ENCODE peak calls at places on chromosomes 3 and 15, in four cellular contexts. One of them, this sample, is unnamed.

GRCh38 chr15:90187257-90187868 is 13.8 kb upstream of the SEMA4B start:
- DNase-seq in HepG2: no peak
- DNase-seq in lower lobe of right lung: no peak
- DNase-seq in osteoblast: peak
- DNase-seq in this sample: peak

GRCh38 chr3:186365202-186365974 is 3.4 kb upstream of the DGKG start:
- DNase-seq in lower lobe of right lung: no peak
- DNase-seq in osteoblast: peak
- DNase-seq in HepG2: no peak
- DNase-seq in this sample: no peak

GRCh38 chr3:150956376-150956775 is 16.2 kb downstream of the CLRN1 start:
- DNase-seq in lower lobe of right lung: no peak
- DNase-seq in HepG2: no peak
- DNase-seq in osteoblast: no peak
- DNase-seq in this sample: no peak

GRCh38 chr3:52280046-52280445 is 1.6 kb upstream of the WDR82 start:
- DNase-seq in osteoblast: no peak
- DNase-seq in lower lobe of right lung: no peak
- DNase-seq in HepG2: no peak
- DNase-seq in this sample: no peak

GRCh38 chr15:57251308-57251707 is 125.0 kb upstream of the CGNL1 start:
- DNase-seq in HepG2: no peak
- DNase-seq in lower lobe of right lung: no peak
- DNase-seq in osteoblast: no peak
- DNase-seq in this sample: no peak

GRCh38 chr15:38864827-38865604 is 300.4 kb upstream of the RASGRP1 start:
- DNase-seq in osteoblast: no peak
- DNase-seq in lower lobe of right lung: no peak
- DNase-seq in HepG2: no peak
- DNase-seq in this sample: peak

GRCh38 chr3:179450901-179451334 is 352 bp downstream of the GNB4 start:
- DNase-seq in HepG2: no peak
- DNase-seq in osteoblast: peak
- DNase-seq in lower lobe of right lung: no peak
- DNase-seq in this sample: peak

GRCh38 chr3:11367116-11367781 is 95.1 kb downstream of the ATG7 start:
- DNase-seq in lower lobe of right lung: no peak
- DNase-seq in HepG2: peak
- DNase-seq in osteoblast: no peak
- DNase-seq in this sample: peak

GRCh38 chr3:158991146-158991705 is 189.4 kb downstream of the MFSD1 start:
- DNase-seq in osteoblast: no peak
- DNase-seq in HepG2: no peak
- DNase-seq in lower lobe of right lung: peak
- DNase-seq in this sample: no peak

GRCh38 chr3:141370065-141370533 is 1.8 kb downstream of the ZBTB38 start:
- DNase-seq in lower lobe of right lung: no peak
- DNase-seq in osteoblast: peak
- DNase-seq in HepG2: peak
- DNase-seq in this sample: peak

GRCh38 chr15:58447244-58448010 is 15.6 kb downstream of the LIPC start:
- DNase-seq in osteoblast: peak
- DNase-seq in HepG2: no peak
- DNase-seq in lower lobe of right lung: no peak
- DNase-seq in this sample: no peak

GRCh38 chr15:71649894-71650293 is 160.5 kb upstream of the NR2E3 start:
- DNase-seq in HepG2: no peak
- DNase-seq in lower lobe of right lung: no peak
- DNase-seq in osteoblast: no peak
- DNase-seq in this sample: no peak

GRCh38 chr3:136134091-136134490 is 62.0 kb downstream of the MSL2 start:
- DNase-seq in HepG2: no peak
- DNase-seq in osteoblast: no peak
- DNase-seq in lower lobe of right lung: no peak
- DNase-seq in this sample: no peak

GRCh38 chr15:88470625-88471372 is 3.3 kb downstream of the MRPS11 start:
- DNase-seq in HepG2: no peak
- DNase-seq in lower lobe of right lung: no peak
- DNase-seq in osteoblast: no peak
- DNase-seq in this sample: no peak

GRCh38 chr3:175308105-175308504 is 449.0 kb downstream of the NAALADL2 start:
- DNase-seq in lower lobe of right lung: no peak
- DNase-seq in HepG2: no peak
- DNase-seq in osteoblast: no peak
- DNase-seq in this sample: no peak

GRCh38 chr3:120855665-120856437 is 52.2 kb upstream of the STXBP5L start:
- DNase-seq in HepG2: no peak
- DNase-seq in lower lobe of right lung: no peak
- DNase-seq in osteoblast: peak
- DNase-seq in this sample: peak

GRCh38 chr3:111392911-111393351 is 149.1 kb upstream of the CD96 start:
- DNase-seq in lower lobe of right lung: no peak
- DNase-seq in osteoblast: no peak
- DNase-seq in HepG2: no peak
- DNase-seq in this sample: no peak

GRCh38 chr3:197178998-197179397 is 119.4 kb downstream of the DLG1 start:
- DNase-seq in osteoblast: no peak
- DNase-seq in HepG2: no peak
- DNase-seq in lower lobe of right lung: no peak
- DNase-seq in this sample: no peak

GRCh38 chr3:105518806-105519418 is 152.2 kb downstream of the ALCAM start:
- DNase-seq in HepG2: peak
- DNase-seq in lower lobe of right lung: no peak
- DNase-seq in osteoblast: no peak
- DNase-seq in this sample: no peak

GRCh38 chr3:69761896-69762789 is 22.9 kb downstream of the MITF start:
- DNase-seq in lower lobe of right lung: no peak
- DNase-seq in HepG2: no peak
- DNase-seq in osteoblast: no peak
- DNase-seq in this sample: no peak

GRCh38 chr15:92365079-92365478 is 28.6 kb upstream of the ST8SIA2 start:
- DNase-seq in osteoblast: no peak
- DNase-seq in HepG2: peak
- DNase-seq in lower lobe of right lung: no peak
- DNase-seq in this sample: no peak

GRCh38 chr15:78477295-78477694 is 30.1 kb upstream of the HYKK start:
- DNase-seq in lower lobe of right lung: no peak
- DNase-seq in HepG2: no peak
- DNase-seq in osteoblast: no peak
- DNase-seq in this sample: no peak

GRCh38 chr3:56467108-56467507 is 1.2 kb downstream of the ERC2 start:
- DNase-seq in lower lobe of right lung: peak
- DNase-seq in HepG2: peak
- DNase-seq in osteoblast: peak
- DNase-seq in this sample: peak

GRCh38 chr15:58559904-58560588 is 128.3 kb downstream of the LIPC start:
- DNase-seq in HepG2: no peak
- DNase-seq in lower lobe of right lung: no peak
- DNase-seq in osteoblast: no peak
- DNase-seq in this sample: no peak

GRCh38 chr3:122310361-122310760 is 14.7 kb upstream of the CSTA start:
- DNase-seq in lower lobe of right lung: no peak
- DNase-seq in HepG2: no peak
- DNase-seq in osteoblast: no peak
- DNase-seq in this sample: no peak

GRCh38 chr15:62254137-62254934 is 89.3 kb upstream of the C2CD4B start:
- DNase-seq in osteoblast: peak
- DNase-seq in HepG2: peak
- DNase-seq in lower lobe of right lung: peak
- DNase-seq in this sample: peak

GRCh38 chr3:37521403-37521802 is 340.3 kb upstream of the CTDSPL start:
- DNase-seq in osteoblast: no peak
- DNase-seq in HepG2: no peak
- DNase-seq in lower lobe of right lung: no peak
- DNase-seq in this sample: no peak

GRCh38 chr3:50170689-50171088 is 15.6 kb downstream of the SEMA3F start:
- DNase-seq in osteoblast: peak
- DNase-seq in HepG2: peak
- DNase-seq in lower lobe of right lung: no peak
- DNase-seq in this sample: no peak

GRCh38 chr15:48657891-48658591 is 12.5 kb upstream of the FBN1 start:
- DNase-seq in osteoblast: no peak
- DNase-seq in lower lobe of right lung: no peak
- DNase-seq in HepG2: no peak
- DNase-seq in this sample: peak

GRCh38 chr3:128572644-128573105 is 77.9 kb downstream of the RPN1 start:
- DNase-seq in lower lobe of right lung: no peak
- DNase-seq in osteoblast: peak
- DNase-seq in HepG2: peak
- DNase-seq in this sample: no peak
- TF ChIP-seq CTCF in lower lobe of right lung: peak
- TF ChIP-seq CTCF in osteoblast: peak
- TF ChIP-seq CTCF in HepG2: peak
- TF ChIP-seq CTCF in this sample: no peak

GRCh38 chr3:63050548-63050947 is 175.3 kb upstream of the CADPS start:
- DNase-seq in HepG2: no peak
- DNase-seq in osteoblast: no peak
- DNase-seq in lower lobe of right lung: no peak
- DNase-seq in this sample: no peak

GRCh38 chr3:63046580-63046979 is 171.4 kb upstream of the CADPS start:
- DNase-seq in HepG2: no peak
- DNase-seq in lower lobe of right lung: no peak
- DNase-seq in osteoblast: no peak
- DNase-seq in this sample: no peak

GRCh38 chr3:63047068-63047467 is 171.9 kb upstream of the CADPS start:
- DNase-seq in HepG2: no peak
- DNase-seq in lower lobe of right lung: no peak
- DNase-seq in osteoblast: no peak
- DNase-seq in this sample: no peak

GRCh38 chr3:63048365-63048764 is 173.1 kb upstream of the CADPS start:
- DNase-seq in osteoblast: no peak
- DNase-seq in lower lobe of right lung: no peak
- DNase-seq in HepG2: no peak
- DNase-seq in this sample: no peak

DNA sequence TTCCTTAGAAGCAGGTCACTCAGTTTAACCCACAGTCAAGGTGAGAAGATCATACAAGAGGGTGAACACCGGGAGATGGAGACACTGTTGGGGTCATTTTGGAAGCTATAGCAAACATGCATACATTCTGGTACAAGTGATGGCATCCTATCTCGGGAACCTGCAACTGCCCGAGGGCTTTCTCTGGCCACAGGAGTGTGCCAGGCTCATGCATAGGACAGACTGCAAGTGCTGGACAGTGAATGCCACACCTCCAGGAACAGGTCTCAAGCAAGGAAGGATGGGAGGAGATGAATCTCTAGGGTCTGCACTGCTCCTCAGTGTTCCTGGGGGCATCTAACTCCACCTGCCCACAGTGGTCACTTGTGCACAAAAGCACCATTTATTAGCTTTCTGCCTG is 173.7 kb upstream of the CADPS start:
- DNase-seq in HepG2: no peak
- DNase-seq in lower lobe of right lung: no peak
- DNase-seq in osteoblast: no peak
- DNase-seq in this sample: no peak
- H3K4me3 ChIP-seq in HepG2: no peak
- H3K4me3 ChIP-seq in lower lobe of right lung: no peak
- H3K4me3 ChIP-seq in osteoblast: no peak
- H3K4me3 ChIP-seq in this sample: no peak

GRCh38 chr15:81783076-81783475 is 262.7 kb downstream of the MEX3B start:
- DNase-seq in lower lobe of right lung: no peak
- DNase-seq in osteoblast: no peak
- DNase-seq in HepG2: no peak
- DNase-seq in this sample: no peak

GRCh38 chr15:81783586-81783985 is 262.2 kb downstream of the MEX3B start:
- DNase-seq in HepG2: no peak
- DNase-seq in lower lobe of right lung: no peak
- DNase-seq in osteoblast: no peak
- DNase-seq in this sample: no peak

GRCh38 chr15:81779181-81779580 is 266.6 kb downstream of the MEX3B start:
- DNase-seq in lower lobe of right lung: no peak
- DNase-seq in HepG2: no peak
- DNase-seq in osteoblast: no peak
- DNase-seq in this sample: no peak

GRCh38 chr15:81784751-81785150 is 261.1 kb downstream of the MEX3B start:
- DNase-seq in osteoblast: no peak
- DNase-seq in HepG2: no peak
- DNase-seq in lower lobe of right lung: no peak
- DNase-seq in this sample: no peak

DNA sequence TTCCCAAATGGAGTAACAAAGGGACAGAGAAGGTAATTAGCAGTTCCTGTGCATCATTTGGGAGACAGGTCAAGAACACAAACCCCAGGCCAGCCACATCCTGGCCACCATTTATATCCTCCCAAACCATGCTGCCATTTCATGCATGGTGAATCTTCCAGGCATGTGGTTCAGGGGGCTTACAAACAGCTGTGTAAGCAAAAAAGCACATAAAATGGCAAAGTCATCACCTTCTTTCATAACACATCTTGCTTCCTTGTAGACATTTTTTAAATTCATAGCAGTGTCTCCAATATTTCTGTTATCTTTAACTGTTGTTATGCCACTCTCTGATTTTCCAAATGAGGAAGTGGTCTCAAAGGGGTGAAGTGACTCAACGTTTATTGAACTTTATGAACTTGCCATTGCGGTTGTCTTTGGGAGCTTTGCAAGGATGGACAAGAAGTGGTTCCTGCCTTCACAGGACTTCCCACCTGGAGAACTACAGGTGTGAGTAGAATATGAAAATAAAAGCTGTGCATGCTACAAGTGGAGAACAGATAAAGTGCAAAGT is 264.4 kb downstream of the MEX3B start:
- DNase-seq in lower lobe of right lung: no peak
- DNase-seq in HepG2: no peak
- DNase-seq in osteoblast: no peak
- DNase-seq in this sample: no peak
- TF ChIP-seq CTCF in lower lobe of right lung: no peak
- TF ChIP-seq CTCF in HepG2: no peak
- TF ChIP-seq CTCF in osteoblast: no peak
- TF ChIP-seq CTCF in this sample: no peak

GRCh38 chr15:68230157-68231100 is 901 bp upstream of the CLN6 start:
- DNase-seq in osteoblast: no peak
- DNase-seq in HepG2: no peak
- DNase-seq in lower lobe of right lung: no peak
- DNase-seq in this sample: peak

GRCh38 chr15:68228143-68228970 is 1.2 kb downstream of the CLN6 start:
- DNase-seq in lower lobe of right lung: no peak
- DNase-seq in osteoblast: peak
- DNase-seq in HepG2: no peak
- DNase-seq in this sample: no peak

GRCh38 chr15:68228971-68229385 is 550 bp downstream of the CLN6 start:
- DNase-seq in osteoblast: peak
- DNase-seq in lower lobe of right lung: peak
- DNase-seq in HepG2: no peak
- DNase-seq in this sample: no peak

GRCh38 chr15:68229386-68230156 is at the start of gene CLN6:
- DNase-seq in HepG2: peak
- DNase-seq in lower lobe of right lung: peak
- DNase-seq in osteoblast: peak
- DNase-seq in this sample: peak

DNA sequence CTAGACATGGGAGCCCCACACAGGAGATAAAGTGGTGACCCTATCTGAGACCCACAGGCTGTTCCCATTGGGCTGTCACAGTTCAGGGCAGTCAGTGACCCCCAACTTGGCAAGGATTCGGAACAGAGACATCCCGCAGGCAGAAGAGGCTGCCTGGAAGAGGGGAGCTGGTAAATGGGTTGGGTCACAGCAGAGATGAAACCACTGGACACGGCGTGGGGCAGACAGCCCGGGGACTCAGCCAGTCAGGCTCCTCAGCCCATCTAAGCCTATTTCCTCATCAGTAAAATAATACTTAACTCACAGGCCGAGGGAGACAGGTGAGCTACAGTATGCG is 1.8 kb downstream of the CLN6 start:
- DNase-seq in HepG2: no peak
- DNase-seq in lower lobe of right lung: no peak
- DNase-seq in osteoblast: peak
- DNase-seq in this sample: no peak
- H3K4me3 ChIP-seq in HepG2: peak
- H3K4me3 ChIP-seq in lower lobe of right lung: peak
- H3K4me3 ChIP-seq in osteoblast: peak
- H3K4me3 ChIP-seq in this sample: no peak